ENCODE peak calls at places on chromosomes 1 and 21, in nine cellular contexts. W is stomach, U is transverse colon, H is A549, E is tibial nerve, K is body of pancreas, Z is uterus, G is esophagus squamous epithelium, T is vagina. F is an unnamed sample.

GRCh38 chr1:39886757-39887231 is 3.5 kb upstream of the TRIT1 start:
- DNase-seq in E (no peak), Z (no peak), W (no peak), H (no peak), U (no peak), K (no peak), G (no peak), T (no peak), F (no peak)

GRCh38 chr1:183945432-183946308 is 91.9 kb downstream of the COLGALT2 start:
- DNase-seq in U (no peak), H (no peak), Z (no peak), K (no peak), E (no peak), G (no peak), T (no peak), W (no peak), F (no peak)

GRCh38 chr1:11967028-11967547 is 13.2 kb upstream of the MFN2 start:
- DNase-seq in U (peak), T (no peak), Z (no peak), E (no peak), K (peak), W (peak), H (peak), G (no peak), F (peak)

GRCh38 chr1:41902125-41902524 is 16.6 kb downstream of the HIVEP3 start:
- DNase-seq in E (no peak), Z (no peak), H (no peak), U (no peak), G (no peak), W (no peak), K (no peak), T (peak), F (no peak)

GRCh38 chr1:54413295-54413694 is 7.1 kb upstream of the SSBP3 start:
- DNase-seq in E (no peak), Z (peak), G (no peak), U (peak), T (no peak), H (no peak), W (peak), K (no peak), F (peak)

GRCh38 chr1:21579788-21580187 is 70.6 kb downstream of the ALPL start:
- DNase-seq in G (no peak), Z (no peak), W (no peak), T (no peak), H (peak), U (no peak), E (no peak), K (no peak), F (no peak)

GRCh38 chr1:219188331-219188803 is 14.7 kb downstream of the LYPLAL1 start:
- DNase-seq in T (no peak), G (no peak), E (no peak), Z (no peak), H (no peak), U (no peak), K (no peak), W (no peak), F (no peak)

GRCh38 chr1:94024109-94024792 is 96.7 kb downstream of the ABCA4 start:
- DNase-seq in K (no peak), U (no peak), E (no peak), Z (no peak), G (no peak), H (no peak), W (no peak), T (no peak), F (no peak)

GRCh38 chr1:202122639-202123335 is at the start of gene GPR37L1:
- DNase-seq in Z (no peak), H (peak), G (no peak), T (no peak), U (no peak), E (peak), K (peak), W (peak), F (peak)

GRCh38 chr1:15214507-15214906 is 32.5 kb upstream of the FHAD1 start:
- DNase-seq in G (no peak), W (no peak), T (no peak), H (no peak), E (peak), K (no peak), Z (peak), U (peak), F (no peak)

DNA sequence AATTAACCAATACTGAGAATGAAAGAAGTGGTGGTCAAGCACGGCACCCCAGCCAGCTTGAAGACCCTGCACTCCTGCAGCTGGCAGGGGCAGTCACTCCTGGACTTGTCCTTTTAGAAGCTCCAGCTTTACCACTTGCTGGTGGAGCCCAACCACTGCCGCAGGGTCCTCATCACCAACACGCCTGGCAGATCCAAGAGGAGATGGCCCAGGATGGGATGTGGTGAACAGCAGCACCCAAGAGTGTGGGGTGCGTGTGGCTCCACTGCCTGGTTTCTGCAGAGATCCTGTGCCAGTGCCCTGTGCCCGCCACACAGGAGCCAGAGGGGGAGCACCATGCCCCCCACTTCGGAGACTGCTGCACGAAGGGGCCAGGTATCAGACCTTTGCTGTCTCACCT is 13.5 kb downstream of the CR1L start:
- DNase-seq in G (no peak), K (no peak), Z (no peak), E (no peak), W (no peak), U (no peak), T (no peak), H (no peak), F (no peak)
- TF ChIP-seq CTCF in G (no peak), K (no peak), Z (no peak), E (no peak), W (no peak), U (no peak), T (no peak), H (no peak), F (no peak)

GRCh38 chr1:220872296-220872695 is 6.9 kb upstream of the HLX start:
- DNase-seq in W (no peak), H (no peak), E (no peak), T (no peak), Z (no peak), U (no peak), G (no peak), K (no peak), F (no peak)
- TF ChIP-seq POLR2A in W (no peak), H (no peak), E (no peak), T (no peak), Z (no peak), U (no peak), G (no peak), K (no peak), F (no peak)

GRCh38 chr1:245870698-245871097 is 636.4 kb downstream of the SMYD3 start:
- DNase-seq in E (no peak), Z (no peak), K (no peak), H (no peak), W (no peak), U (no peak), G (no peak), T (no peak), F (no peak)

GRCh38 chr1:245873068-245873467 is 634.0 kb downstream of the SMYD3 start:
- DNase-seq in W (no peak), K (no peak), T (no peak), E (no peak), U (no peak), G (no peak), H (no peak), Z (no peak), F (no peak)

GRCh38 chr1:245871881-245872280 is 635.2 kb downstream of the SMYD3 start:
- DNase-seq in K (no peak), G (no peak), W (no peak), H (no peak), T (no peak), Z (no peak), U (no peak), E (no peak), F (no peak)

GRCh38 chr1:245873883-245874671 is 633.0 kb downstream of the SMYD3 start:
- DNase-seq in E (no peak), U (no peak), W (no peak), K (no peak), H (no peak), Z (no peak), T (no peak), G (no peak), F (no peak)

GRCh38 chr1:245872475-245872874 is 634.6 kb downstream of the SMYD3 start:
- DNase-seq in K (no peak), T (no peak), H (no peak), U (no peak), W (no peak), E (no peak), G (no peak), Z (no peak), F (no peak)
- TF ChIP-seq CTCF in K (no peak), T (no peak), H (no peak), U (no peak), W (no peak), E (no peak), G (no peak), Z (no peak), F (no peak)

DNA sequence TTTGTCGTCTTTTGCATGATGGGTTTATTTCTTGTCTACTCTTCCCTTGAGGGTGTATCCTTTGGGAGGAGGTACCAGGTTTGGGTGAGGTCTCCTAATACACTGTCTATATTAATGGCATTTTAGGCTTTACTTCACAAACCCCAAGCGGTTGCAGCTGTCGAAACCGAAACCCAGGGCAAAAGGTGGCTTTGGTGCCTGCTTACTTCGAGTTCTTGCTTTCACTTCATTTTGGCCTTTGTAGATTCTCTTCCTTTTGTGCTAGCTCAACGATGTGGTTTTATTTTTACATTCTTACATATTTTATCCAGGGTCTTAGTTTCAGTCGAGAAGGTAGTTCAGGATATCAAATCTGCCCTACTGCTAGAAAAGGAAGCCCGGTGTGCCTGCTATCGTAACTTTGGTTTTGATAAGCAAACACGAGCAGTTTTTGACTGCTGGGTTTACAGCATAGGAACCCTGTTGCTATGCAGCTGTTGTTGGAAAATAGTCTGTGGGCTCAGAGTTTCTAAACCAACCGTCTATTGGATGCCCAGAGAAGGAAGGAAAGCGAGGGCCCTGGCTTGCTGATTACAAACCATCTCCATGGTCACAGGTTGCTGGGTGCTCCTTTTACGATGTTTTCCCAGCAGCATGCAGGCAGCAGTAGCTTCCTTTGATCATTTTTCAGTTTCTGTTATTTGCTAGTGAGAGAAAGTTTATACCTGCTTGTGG is 9.8 kb upstream of the TSPAN2 start:
- DNase-seq in K (no peak), Z (peak), W (peak), E (no peak), G (no peak), U (peak), T (no peak), H (no peak), F (peak)
- TF ChIP-seq POLR2A in K (peak), Z (peak), W (no peak), E (no peak), G (no peak), U (peak), T (no peak), H (no peak), F (no peak)

GRCh38 chr1:34884961-34885360 is 25.4 kb upstream of the SMIM12 start:
- DNase-seq in W (no peak), H (peak), U (no peak), T (no peak), E (no peak), Z (no peak), K (no peak), G (no peak), F (no peak)
- TF ChIP-seq CTCF in W (no peak), H (no peak), U (no peak), T (no peak), E (no peak), Z (no peak), K (peak), G (no peak), F (no peak)

DNA sequence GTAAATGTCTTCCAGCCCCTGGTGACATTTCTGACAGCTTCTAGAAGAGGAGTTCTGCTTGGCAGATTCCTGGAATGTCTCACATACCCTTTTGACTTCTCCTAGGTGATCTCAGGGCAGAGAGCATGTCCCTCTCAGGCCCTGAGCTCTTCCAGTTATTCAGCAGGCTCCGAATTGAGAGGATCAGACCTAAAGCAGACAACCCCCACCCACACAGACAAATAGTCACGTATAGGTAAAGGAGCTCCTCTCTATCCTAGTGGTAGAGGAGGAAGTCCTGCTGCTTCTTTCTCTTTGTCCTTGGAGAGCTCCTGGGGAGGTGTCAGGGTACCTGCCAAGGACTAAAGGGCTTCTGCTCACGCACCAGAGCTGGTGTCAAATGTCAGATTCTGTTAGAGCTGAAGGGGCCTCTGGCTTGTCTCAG is 128.1 kb downstream of the IER5 start:
- DNase-seq in H (no peak), G (no peak), U (no peak), E (no peak), T (no peak), K (no peak), Z (no peak), W (no peak), F (no peak)
- TF ChIP-seq POLR2A in H (no peak), G (no peak), U (no peak), E (no peak), T (no peak), K (no peak), Z (no peak), W (no peak), F (no peak)

DNA sequence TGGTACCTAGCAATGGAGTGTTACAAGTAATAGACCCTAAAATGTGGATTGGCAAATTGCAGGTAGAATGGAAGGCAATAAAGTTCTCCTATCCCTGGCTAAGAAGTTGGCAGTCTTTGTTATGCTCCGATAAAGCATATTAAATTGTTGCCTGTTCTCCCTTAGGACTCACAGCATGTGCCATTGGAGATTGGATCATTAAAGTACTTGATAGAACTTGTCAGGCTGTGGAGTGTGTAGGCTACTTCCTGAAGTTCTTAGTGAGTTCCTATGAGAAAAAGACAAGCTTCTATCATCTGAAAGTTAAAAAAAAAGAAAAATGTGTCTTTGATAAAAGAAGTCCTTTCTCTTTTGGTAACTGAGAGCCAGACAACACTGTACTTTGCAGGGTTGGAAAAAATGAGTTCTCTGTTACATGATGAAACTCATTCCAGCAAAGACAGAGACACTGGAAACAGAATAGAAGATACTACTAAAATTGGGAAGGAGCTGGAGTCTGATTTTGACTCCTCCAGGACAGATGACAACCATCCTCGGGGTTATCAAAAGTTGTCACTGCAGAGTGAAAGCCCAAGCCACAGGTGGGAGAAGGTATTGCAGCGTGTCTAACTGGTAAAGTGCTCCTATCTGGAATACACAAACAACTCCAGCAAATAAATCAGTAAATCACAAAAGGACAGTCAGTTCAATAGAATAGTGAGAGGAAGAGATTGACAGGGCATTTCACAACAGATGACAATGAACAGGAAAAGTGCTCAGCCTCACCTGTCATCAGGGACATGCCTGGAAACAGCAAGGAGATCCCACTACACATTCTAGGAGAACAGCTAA is 87.5 kb upstream of the WDR26 start:
- DNase-seq in U (no peak), T (no peak), K (no peak), W (no peak), E (no peak), G (no peak), Z (no peak), H (no peak), F (no peak)
- TF ChIP-seq CTCF in U (no peak), T (no peak), K (no peak), W (peak), E (no peak), G (peak), Z (no peak), H (no peak), F (no peak)

DNA sequence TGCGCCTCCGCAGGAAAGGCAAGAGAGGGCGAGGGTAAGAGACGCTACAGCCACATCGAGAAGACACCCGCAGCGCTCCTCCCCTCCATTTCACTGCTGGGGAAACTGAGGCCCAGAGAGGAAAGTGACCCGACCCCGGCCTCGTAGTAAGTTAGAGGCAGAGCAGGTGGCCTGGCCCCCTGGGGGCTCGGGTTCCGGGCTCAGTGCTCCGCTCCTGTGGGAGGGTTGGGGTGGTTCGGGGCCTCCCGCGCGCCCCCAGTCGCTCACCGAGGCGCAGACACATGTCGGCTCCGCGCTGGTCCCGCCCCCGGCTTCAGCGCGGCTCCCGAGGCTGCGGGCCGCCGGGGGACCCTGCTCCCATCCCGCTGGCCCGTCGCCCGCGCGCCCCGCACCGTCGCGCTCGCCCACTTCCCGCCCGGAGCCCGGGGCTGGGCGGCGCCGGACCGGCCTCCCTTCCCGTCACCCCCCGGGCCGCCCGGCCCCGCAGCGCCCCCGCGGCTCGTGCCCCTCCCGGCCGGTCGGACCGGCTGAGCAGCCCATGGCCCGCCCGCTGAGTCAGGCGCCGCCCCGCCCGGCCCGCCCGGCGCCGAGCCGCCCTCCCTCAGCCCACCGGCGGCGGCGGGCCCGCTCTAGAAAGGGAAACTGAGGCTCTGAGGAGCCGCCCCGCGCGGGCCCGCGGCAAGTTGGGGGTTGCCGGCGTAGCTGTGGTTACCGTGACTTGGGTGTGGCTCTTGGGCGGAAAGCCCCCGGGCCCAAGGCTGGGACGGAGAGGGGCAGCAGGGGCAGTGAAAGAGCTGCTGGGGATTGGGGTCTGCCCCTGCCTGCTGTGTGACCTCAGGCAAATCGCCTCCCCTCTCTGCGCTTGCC is at the start of gene TMEM54:
- DNase-seq in K (peak), E (no peak), U (peak), T (no peak), W (peak), G (no peak), H (no peak), Z (peak), F (peak)
- TF ChIP-seq POLR2A in K (peak), E (no peak), U (no peak), T (peak), W (no peak), G (no peak), H (peak), Z (no peak), F (no peak)

GRCh38 chr21:46324390-46325072 is 575 bp downstream of the PCNT start:
- DNase-seq in G (peak), T (peak), K (peak), E (peak), H (peak), Z (peak), U (peak), W (peak), F (peak)

GRCh38 chr21:46326110-46326703 is 2.3 kb downstream of the PCNT start:
- DNase-seq in K (no peak), G (no peak), H (no peak), T (no peak), Z (no peak), U (no peak), W (no peak), E (no peak), F (no peak)

GRCh38 chr21:46323710-46324389 is at the start of the genes C21orf58 and PCNT:
- DNase-seq in U (peak), T (peak), W (peak), E (peak), Z (peak), K (peak), H (peak), G (peak), F (peak)

GRCh38 chr21:46323227-46323709 is 402 bp downstream of the C21orf58 start:
- DNase-seq in K (no peak), T (no peak), Z (no peak), H (no peak), E (no peak), G (no peak), W (no peak), U (no peak), F (no peak)

DNA sequence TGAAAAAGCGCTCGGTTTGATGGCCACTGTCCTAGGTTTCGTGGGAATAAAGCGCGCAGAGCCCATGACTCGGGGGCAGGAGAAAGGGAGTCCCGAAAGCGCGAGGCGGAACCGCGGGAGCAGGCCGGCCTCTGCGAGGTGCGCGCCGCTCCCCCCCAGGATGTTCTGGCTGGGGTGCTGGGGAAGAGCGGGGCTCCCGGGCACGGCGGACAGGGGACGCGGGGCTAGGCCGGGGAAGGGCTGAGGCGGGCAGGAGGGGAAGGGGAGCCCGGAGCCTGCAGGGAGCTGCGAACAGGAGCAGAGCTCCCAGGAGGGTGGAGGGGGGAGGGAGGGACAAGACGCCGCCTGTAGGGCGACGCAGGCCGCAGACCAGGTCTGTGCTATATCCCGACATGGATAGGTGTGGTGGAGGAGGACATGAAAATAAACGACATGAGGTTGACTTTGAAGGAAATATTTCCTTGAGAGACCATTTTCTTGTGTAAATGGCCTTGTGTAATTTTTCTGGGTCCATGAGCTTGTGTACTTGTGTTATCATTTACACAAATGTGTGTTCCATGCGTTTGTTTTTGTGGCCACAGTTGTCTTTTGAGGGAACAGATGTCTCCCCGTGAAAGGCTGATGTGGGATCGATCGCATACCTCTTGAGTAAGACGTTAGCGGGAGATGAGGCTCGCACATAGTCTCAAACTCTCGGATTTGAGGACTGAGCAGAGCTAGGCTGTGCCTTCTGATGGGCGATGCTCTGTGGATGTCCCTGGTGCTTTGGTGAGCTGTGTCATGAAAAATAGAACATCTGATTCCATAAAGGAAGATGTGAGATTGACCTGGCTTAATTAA is 1.3 kb downstream of the PCNT start:
- DNase-seq in K (peak), T (no peak), H (peak), G (no peak), W (peak), U (peak), E (no peak), Z (peak), F (peak)
- TF ChIP-seq CTCF in K (peak), T (no peak), H (peak), G (peak), W (no peak), U (no peak), E (no peak), Z (no peak), F (no peak)

F was measured in thyroid gland.